ENCODE peak calls at places on chromosomes 1 and 21, in six cellular contexts. L is AG20443, V is lower lobe of right lung, C is COR-L47, U is spleen, W is kidney tubule cell. O is an unnamed sample.

GRCh38 chr1:218426343-218426657 is 81.2 kb downstream of the TGFB2 start:
- DNase-seq in L (no peak), V (no peak), C (no peak), U (no peak), W (peak), O (peak)

GRCh38 chr1:212964102-212964501 is 13.8 kb downstream of the VASH2 start:
- DNase-seq in L (no peak), V (no peak), C (no peak), U (no peak), W (no peak), O (no peak)

GRCh38 chr1:26771643-26772321 is 16.0 kb upstream of the PIGV start:
- DNase-seq in L (peak), V (no peak), C (no peak), U (no peak), W (peak), O (peak)

GRCh38 chr1:183029591-183030000 is 6.4 kb downstream of the LAMC1 start:
- DNase-seq in L (peak), V (no peak), C (no peak), U (no peak), W (peak), O (peak)

GRCh38 chr1:32701951-32702598 is 495 bp downstream of the SYNC start:
- DNase-seq in L (no peak), V (peak), C (no peak), U (peak), W (peak), O (peak)

GRCh38 chr1:229031491-229032341 is 239.2 kb upstream of the RAB4A start:
- DNase-seq in L (no peak), V (no peak), C (no peak), U (no peak), W (no peak), O (no peak)

GRCh38 chr1:35486858-35487408 is 70.3 kb downstream of the KIAA0319L start:
- DNase-seq in L (no peak), V (no peak), C (no peak), U (no peak), W (no peak), O (no peak)

GRCh38 chr21:35337573-35337972 is 288.5 kb upstream of the RUNX1 start:
- DNase-seq in L (no peak), V (no peak), C (no peak), U (no peak), W (no peak), O (no peak)

GRCh38 chr1:211378844-211379243 is 52.2 kb downstream of the TRAF5 start:
- DNase-seq in L (peak), V (no peak), C (no peak), U (no peak), W (peak), O (peak)

GRCh38 chr1:115041654-115042053 is 12.0 kb downstream of the TSHB start:
- DNase-seq in L (no peak), V (no peak), C (no peak), U (no peak), W (peak), O (no peak)

GRCh38 chr1:47754221-47754620 is 243.0 kb downstream of the TRABD2B start:
- DNase-seq in L (no peak), V (no peak), C (no peak), U (no peak), W (no peak), O (no peak)

GRCh38 chr21:45543371-45543709 is 1.1 kb upstream of the SLC19A1 start:
- DNase-seq in L (no peak), V (peak), C (no peak), U (no peak), W (no peak), O (no peak)

GRCh38 chr1:7847599-7847998 is 5.3 kb downstream of the UTS2 start:
- DNase-seq in L (peak), V (no peak), C (no peak), U (no peak), W (no peak), O (no peak)

GRCh38 chr1:14064649-14065442 is 364.9 kb downstream of the PRDM2 start:
- DNase-seq in L (no peak), V (no peak), C (peak), U (no peak), W (no peak), O (no peak)

GRCh38 chr1:21189906-21190500 is 13.3 kb upstream of the EIF4G3 start:
- DNase-seq in L (no peak), V (no peak), C (peak), U (no peak), W (no peak), O (no peak)

GRCh38 chr1:212235848-212236247 is 49.4 kb upstream of the PPP2R5A start:
- DNase-seq in L (no peak), V (no peak), C (no peak), U (no peak), W (no peak), O (no peak)

GRCh38 chr1:234980224-234980656 is 148.4 kb downstream of the TOMM20 start:
- DNase-seq in L (peak), V (no peak), C (no peak), U (no peak), W (peak), O (no peak)

GRCh38 chr1:8020032-8020431 is 6.1 kb downstream of the ERRFI1 start:
- DNase-seq in L (no peak), V (no peak), C (no peak), U (no peak), W (peak), O (peak)

GRCh38 chr1:21344098-21344749 is 54.0 kb upstream of the ECE1 start:
- DNase-seq in L (no peak), V (no peak), C (no peak), U (peak), W (no peak), O (no peak)

GRCh38 chr1:166975361-166976129 is at the start of gene ILDR2:
- DNase-seq in L (peak), V (peak), C (peak), U (peak), W (peak), O (peak)

O was measured in MG63.